ENCODE peak calls at places on chromosomes 16 and 17, in nine cellular contexts. One of them, this sample, is unnamed.

GRCh38 chr16:47045023-47045422 is 71.5 kb upstream of the DNAJA2 start:
- DNase-seq in uterus: no peak
- DNase-seq in HCT116: no peak
- DNase-seq in GM23248: peak; percentile 8
- DNase-seq in neuronal stem cell: no peak
- DNase-seq in H9: no peak
- DNase-seq in activated CD8-positive, alpha-beta memory T cell treated with anti-CD3 and anti-CD28 coated beads for 1 hour: no peak
- DNase-seq in tibial artery: no peak
- DNase-seq in pancreas: no peak
- DNase-seq in this sample: no peak

GRCh38 chr17:77862890-77863813 is 95.4 kb upstream of the TNRC6C start:
- DNase-seq in uterus: no peak
- DNase-seq in HCT116: no peak
- DNase-seq in GM23248: no peak
- DNase-seq in neuronal stem cell: no peak
- DNase-seq in H9: no peak
- DNase-seq in activated CD8-positive, alpha-beta memory T cell treated with anti-CD3 and anti-CD28 coated beads for 1 hour: no peak
- DNase-seq in tibial artery: peak; percentile 57
- DNase-seq in pancreas: no peak
- DNase-seq in this sample: no peak

GRCh38 chr17:71180801-71181385 is 939.9 kb upstream of the SOX9 start:
- DNase-seq in uterus: peak; percentile 20
- DNase-seq in HCT116: no peak
- DNase-seq in GM23248: peak; percentile 73
- DNase-seq in neuronal stem cell: no peak
- DNase-seq in H9: no peak
- DNase-seq in activated CD8-positive, alpha-beta memory T cell treated with anti-CD3 and anti-CD28 coated beads for 1 hour: no peak
- DNase-seq in tibial artery: no peak
- DNase-seq in pancreas: peak; percentile 8
- DNase-seq in this sample: no peak

GRCh38 chr16:16833165-16833564 is 454.2 kb downstream of the NPIPA7 start:
- DNase-seq in uterus: no peak
- DNase-seq in HCT116: no peak
- DNase-seq in GM23248: no peak
- DNase-seq in neuronal stem cell: no peak
- DNase-seq in H9: no peak
- DNase-seq in activated CD8-positive, alpha-beta memory T cell treated with anti-CD3 and anti-CD28 coated beads for 1 hour: no peak
- DNase-seq in tibial artery: no peak
- DNase-seq in pancreas: no peak
- DNase-seq in this sample: no peak

GRCh38 chr16:86821933-86822332 is 243.6 kb downstream of the FOXL1 start:
- DNase-seq in uterus: no peak
- DNase-seq in HCT116: no peak
- DNase-seq in GM23248: no peak
- DNase-seq in neuronal stem cell: no peak
- DNase-seq in H9: no peak
- DNase-seq in activated CD8-positive, alpha-beta memory T cell treated with anti-CD3 and anti-CD28 coated beads for 1 hour: no peak
- DNase-seq in tibial artery: no peak
- DNase-seq in pancreas: no peak
- DNase-seq in this sample: no peak

GRCh38 chr17:1452836-1453235 is 3.2 kb downstream of the CRK start:
- DNase-seq in uterus: no peak
- DNase-seq in HCT116: no peak
- DNase-seq in GM23248: no peak
- DNase-seq in neuronal stem cell: no peak
- DNase-seq in H9: no peak
- DNase-seq in activated CD8-positive, alpha-beta memory T cell treated with anti-CD3 and anti-CD28 coated beads for 1 hour: no peak
- DNase-seq in tibial artery: no peak
- DNase-seq in pancreas: no peak
- DNase-seq in this sample: no peak

GRCh38 chr17:66920965-66921364 is 43.5 kb upstream of the CACNG4 start:
- DNase-seq in uterus: no peak
- DNase-seq in HCT116: no peak
- DNase-seq in GM23248: peak; percentile 26
- DNase-seq in neuronal stem cell: no peak
- DNase-seq in H9: no peak
- DNase-seq in activated CD8-positive, alpha-beta memory T cell treated with anti-CD3 and anti-CD28 coated beads for 1 hour: no peak
- DNase-seq in tibial artery: no peak
- DNase-seq in pancreas: no peak
- DNase-seq in this sample: no peak

GRCh38 chr17:17439971-17440843 is 36.6 kb upstream of the MED9 start:
- DNase-seq in uterus: no peak
- DNase-seq in HCT116: peak; percentile 61
- DNase-seq in GM23248: peak; percentile 47
- DNase-seq in neuronal stem cell: peak; percentile 41
- DNase-seq in H9: peak; percentile 87
- DNase-seq in activated CD8-positive, alpha-beta memory T cell treated with anti-CD3 and anti-CD28 coated beads for 1 hour: peak; percentile 60
- DNase-seq in tibial artery: no peak
- DNase-seq in pancreas: peak; percentile 74
- DNase-seq in this sample: no peak

GRCh38 chr17:2082003-2082862 is 27.3 kb downstream of the HIC1 start:
- DNase-seq in uterus: no peak
- DNase-seq in HCT116: no peak
- DNase-seq in GM23248: peak; percentile 60
- DNase-seq in neuronal stem cell: no peak
- DNase-seq in H9: no peak
- DNase-seq in activated CD8-positive, alpha-beta memory T cell treated with anti-CD3 and anti-CD28 coated beads for 1 hour: no peak
- DNase-seq in tibial artery: no peak
- DNase-seq in pancreas: no peak
- DNase-seq in this sample: no peak

GRCh38 chr17:57744195-57745170 is 616 bp downstream of the CCDC182 start:
- DNase-seq in uterus: no peak
- DNase-seq in HCT116: no peak
- DNase-seq in GM23248: no peak
- DNase-seq in neuronal stem cell: no peak
- DNase-seq in H9: no peak
- DNase-seq in activated CD8-positive, alpha-beta memory T cell treated with anti-CD3 and anti-CD28 coated beads for 1 hour: no peak
- DNase-seq in tibial artery: no peak
- DNase-seq in pancreas: no peak
- DNase-seq in this sample: no peak